ENCODE peak calls at places on chromosomes 1 and 21, in five cellular contexts. F is lower lobe of right lung, W is psoas muscle, N is right atrium auricular region, S is heart left ventricle. G is an unnamed sample.

GRCh38 chr1:3864884-3865283 is 7.6 kb downstream of the DFFB start:
- DNase-seq in F (no peak), N (no peak), S (no peak), W (no peak), G (no peak)

GRCh38 chr1:242739246-242739645 is 214.7 kb upstream of the PLD5 start:
- DNase-seq in F (no peak), S (no peak), W (no peak), N (no peak), G (no peak)

GRCh38 chr21:41817228-41817627 is 50.4 kb upstream of the RIPK4 start:
- DNase-seq in W (peak; percentile 46), N (no peak), F (no peak), S (no peak), G (peak; percentile 67)

GRCh38 chr1:185338719-185339622 is 21.9 kb upstream of the IVNS1ABP start:
- DNase-seq in S (peak; percentile 47), N (no peak), F (peak; percentile 64), W (peak; percentile 19), G (peak; percentile 29)

GRCh38 chr21:42466700-42467612 is 29.1 kb downstream of the RSPH1 start:
- DNase-seq in W (no peak), F (no peak), N (no peak), S (no peak), G (peak; percentile 60)

GRCh38 chr1:111742938-111743549 is 3.8 kb upstream of the INKA2 start:
- DNase-seq in W (no peak), F (peak; percentile 24), N (no peak), S (no peak), G (no peak)

GRCh38 chr1:227913969-227914791 is 33.6 kb downstream of the WNT9A start:
- DNase-seq in N (no peak), S (no peak), F (no peak), W (no peak), G (no peak)

GRCh38 chr1:151728151-151728711 is 6.9 kb downstream of the RIIAD1 start:
- DNase-seq in N (no peak), W (no peak), F (no peak), S (no peak), G (no peak)

GRCh38 chr1:29639741-29640427 is 403.6 kb downstream of the PTPRU start:
- DNase-seq in N (no peak), F (no peak), W (no peak), S (no peak), G (no peak)

GRCh38 chr1:169788402-169788801 is 6.3 kb downstream of the METTL18 start:
- DNase-seq in N (no peak), F (no peak), S (no peak), W (no peak), G (no peak)

GRCh38 chr21:34687065-34687464 is 18.3 kb downstream of the CLIC6 start:
- DNase-seq in F (no peak), N (no peak), S (no peak), W (no peak), G (no peak)

DNA sequence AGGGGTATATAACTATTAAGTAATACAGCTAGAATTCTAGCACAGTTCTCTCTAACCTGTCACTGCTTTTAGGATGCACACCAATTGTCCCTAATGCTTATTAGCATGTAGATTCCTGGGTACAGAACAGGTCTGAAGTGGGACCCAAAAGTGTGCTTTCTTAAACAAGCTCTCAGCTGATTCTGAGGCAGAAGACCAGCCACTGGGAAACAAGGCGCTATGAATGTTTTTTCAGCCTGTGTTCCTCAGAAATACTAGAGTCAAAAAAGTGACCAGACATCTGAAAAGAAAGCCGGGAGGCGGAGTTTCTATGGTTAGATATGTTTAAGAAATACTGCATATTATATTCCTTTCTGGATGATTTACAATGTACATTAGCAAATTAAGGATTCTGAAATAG is 1.8 kb downstream of the PEF1 start:
- DNase-seq in S (no peak), N (no peak), F (no peak), W (no peak), G (no peak)
- H3K4me3 ChIP-seq in S (no peak overlapping the region), N (no peak overlapping the region), F (no peak overlapping the region), W (peak overlapping the region; percentile 97), G (no peak overlapping the region)

GRCh38 chr21:38811257-38811656 is 5.5 kb downstream of the ETS2 start:
- DNase-seq in S (no peak), N (no peak), W (no peak), F (no peak), G (no peak)
- H3K4me1 ChIP-seq in S (no peaks in the 10 kb centered on the region), N (no peaks in the 10 kb centered on the region), W (peaks cover 34% of the 10 kb centered on the region), F (peaks cover 78% of the 10 kb centered on the region), G (no peaks in the 10 kb centered on the region)

GRCh38 chr1:204201651-204202050 is 5.4 kb upstream of the KISS1 start:
- DNase-seq in W (no peak), F (no peak), N (no peak), S (no peak), G (no peak)

GRCh38 chr1:204197068-204197467 is 777 bp upstream of the KISS1 start:
- DNase-seq in S (no peak), W (no peak), N (no peak), F (no peak), G (no peak)

GRCh38 chr1:204198978-204199340 is 2.7 kb upstream of the KISS1 start:
- DNase-seq in F (no peak), N (no peak), W (no peak), S (no peak), G (no peak)

GRCh38 chr1:204202481-204202880 is 6.2 kb upstream of the KISS1 start:
- DNase-seq in S (no peak), W (no peak), N (no peak), F (no peak), G (no peak)

DNA sequence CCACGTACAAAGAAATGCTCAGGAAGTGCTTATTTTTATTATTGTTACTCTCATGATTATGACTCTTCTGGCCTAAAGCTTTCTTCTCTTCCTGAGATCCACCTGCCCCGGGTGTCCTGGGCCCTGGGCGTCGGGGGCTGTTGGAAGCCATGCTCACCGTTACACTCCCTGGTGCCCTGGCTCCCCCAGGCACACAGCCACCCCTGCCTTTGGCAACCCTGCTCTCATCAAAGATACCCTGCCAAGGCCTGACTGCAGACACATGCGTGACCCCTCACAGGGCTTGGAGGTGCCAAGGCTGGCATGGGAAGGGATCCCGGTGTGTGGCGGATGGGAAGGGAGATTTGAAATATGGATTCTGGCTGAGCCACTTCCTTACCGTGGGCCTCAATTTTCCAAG is 3.3 kb upstream of the KISS1 start:
- DNase-seq in S (no peak), F (no peak), W (no peak), N (no peak), G (no peak)
- H3K4me3 ChIP-seq in S (no peak overlapping the region), F (no peak overlapping the region), W (no peak overlapping the region), N (no peak overlapping the region), G (no peak overlapping the region)

DNA sequence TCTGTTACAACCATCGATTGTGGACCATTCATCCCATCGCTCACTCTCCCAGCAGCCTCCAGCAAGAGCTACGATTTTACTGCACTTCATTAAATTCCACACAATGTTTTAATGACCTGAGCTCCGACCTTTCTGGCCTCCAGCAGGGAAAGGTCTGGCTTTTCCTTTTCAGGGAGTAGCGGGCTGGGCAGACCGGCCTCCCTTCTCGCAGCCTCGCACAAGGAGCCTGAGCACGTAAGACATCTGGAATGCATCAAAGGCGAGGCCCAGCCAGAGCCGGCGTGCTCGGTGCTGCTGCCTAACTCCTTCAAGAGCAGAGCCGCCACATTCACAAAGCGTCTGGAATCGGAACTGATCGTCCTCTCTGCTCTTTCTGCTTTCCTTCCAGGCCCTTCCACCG is 32.5 kb upstream of the FHAD1 start:
- DNase-seq in N (no peak), S (no peak), F (no peak), W (no peak), G (no peak)
- H3K4me1 ChIP-seq in N (no peaks in the 10 kb centered on the region), S (peaks cover 5% of the 10 kb centered on the region), F (peaks cover 57% of the 10 kb centered on the region), W (no peaks in the 10 kb centered on the region), G (peaks cover 78% of the 10 kb centered on the region)

GRCh38 chr21:26844258-26845065 is 747 bp downstream of the ADAMTS1 start:
- DNase-seq in N (no peak), F (peak; percentile 57), W (peak; percentile 69), S (peak; percentile 71), G (no peak)
- H3K4me3 ChIP-seq in N (peak overlapping the region; percentile 82), F (peak overlapping the region; percentile 79), W (peak overlapping the region; percentile 90), S (peak overlapping the region; percentile 88), G (peak overlapping the region; percentile 19)

GRCh38 chr1:157829210-157829609 is 9.3 kb upstream of the FCRL1 start:
- DNase-seq in F (no peak), W (no peak), S (no peak), N (no peak), G (no peak)

GRCh38 chr1:157833155-157833554 is 8.5 kb downstream of the CD5L start:
- DNase-seq in W (no peak), S (no peak), F (no peak), N (no peak), G (no peak)

GRCh38 chr1:157831968-157832626 is 9.5 kb downstream of the CD5L start:
- DNase-seq in S (no peak), W (no peak), N (no peak), F (no peak), G (no peak)

GRCh38 chr1:157829711-157830110 is 9.8 kb upstream of the FCRL1 start:
- DNase-seq in S (no peak), W (no peak), F (no peak), N (no peak), G (no peak)

GRCh38 chr1:157830887-157831286 is 10.7 kb downstream of the CD5L start:
- DNase-seq in N (no peak), F (no peak), W (no peak), S (no peak), G (no peak)
- H3K4me1 ChIP-seq in N (no peaks in the 10 kb centered on the region), F (no peaks in the 10 kb centered on the region), W (no peaks in the 10 kb centered on the region), S (no peaks in the 10 kb centered on the region), G (no peaks in the 10 kb centered on the region)